ENCODE peak calls at places on chromosomes 2 and 18, in five cellular contexts. One of them, this sample, is unnamed.

GRCh38 chr2:198697218-198697617 is 760.5 kb downstream of the SATB2 start:
- DNase-seq in A673: no peak
- DNase-seq in psoas muscle: no peak
- DNase-seq in PC-3: no peak
- DNase-seq in pancreas: no peak
- DNase-seq in this sample: no peak

GRCh38 chr2:223648755-223649154 is 46.6 kb upstream of the SCG2 start:
- DNase-seq in A673: no peak
- DNase-seq in psoas muscle: no peak
- DNase-seq in PC-3: no peak
- DNase-seq in pancreas: no peak
- DNase-seq in this sample: no peak

GRCh38 chr2:192574552-192574951 is 379.8 kb upstream of the TMEFF2 start:
- DNase-seq in A673: no peak
- DNase-seq in psoas muscle: no peak
- DNase-seq in PC-3: no peak
- DNase-seq in pancreas: no peak
- DNase-seq in this sample: no peak

GRCh38 chr2:132741754-132742153 is 71.7 kb upstream of the LYPD1 start:
- DNase-seq in A673: no peak
- DNase-seq in psoas muscle: no peak
- DNase-seq in PC-3: no peak
- DNase-seq in pancreas: no peak
- DNase-seq in this sample: no peak

GRCh38 chr2:159933727-159934049 is 128.7 kb downstream of the PLA2R1 start:
- DNase-seq in A673: no peak
- DNase-seq in psoas muscle: no peak
- DNase-seq in PC-3: no peak
- DNase-seq in pancreas: no peak
- DNase-seq in this sample: no peak

GRCh38 chr2:236554629-236555282 is 14.9 kb upstream of the ACKR3 start:
- DNase-seq in A673: no peak
- DNase-seq in psoas muscle: no peak
- DNase-seq in PC-3: no peak
- DNase-seq in pancreas: no peak
- DNase-seq in this sample: no peak

GRCh38 chr2:102029405-102029804 is 37.6 kb downstream of the IL1R2 start:
- DNase-seq in A673: no peak
- DNase-seq in psoas muscle: no peak
- DNase-seq in PC-3: no peak
- DNase-seq in pancreas: no peak
- DNase-seq in this sample: no peak

GRCh38 chr18:58858591-58859468 is 5.8 kb upstream of the ZNF532 start:
- DNase-seq in A673: no peak
- DNase-seq in psoas muscle: peak; percentile 60
- DNase-seq in PC-3: no peak
- DNase-seq in pancreas: no peak
- DNase-seq in this sample: no peak

GRCh38 chr2:143939976-143940375 is 579.9 kb downstream of the ZEB2 start:
- DNase-seq in A673: peak; percentile 65
- DNase-seq in psoas muscle: no peak
- DNase-seq in PC-3: no peak
- DNase-seq in pancreas: no peak
- DNase-seq in this sample: no peak

GRCh38 chr2:41727711-41728110 is 320.1 kb upstream of the PKDCC start:
- DNase-seq in A673: no peak
- DNase-seq in psoas muscle: no peak
- DNase-seq in PC-3: no peak
- DNase-seq in pancreas: no peak
- DNase-seq in this sample: no peak

GRCh38 chr2:188969236-188970032 is 4.7 kb upstream of the COL3A1 start:
- DNase-seq in A673: peak; percentile 65
- DNase-seq in psoas muscle: no peak
- DNase-seq in PC-3: peak; percentile 23
- DNase-seq in pancreas: no peak
- DNase-seq in this sample: no peak

GRCh38 chr2:199147216-199147615 is 310.5 kb downstream of the SATB2 start:
- DNase-seq in A673: no peak
- DNase-seq in psoas muscle: no peak
- DNase-seq in PC-3: no peak
- DNase-seq in pancreas: no peak
- DNase-seq in this sample: no peak

GRCh38 chr2:230685165-230685560 is 27.5 kb upstream of the CAB39 start:
- DNase-seq in A673: no peak
- DNase-seq in psoas muscle: no peak
- DNase-seq in PC-3: no peak
- DNase-seq in pancreas: no peak
- DNase-seq in this sample: no peak

DNA sequence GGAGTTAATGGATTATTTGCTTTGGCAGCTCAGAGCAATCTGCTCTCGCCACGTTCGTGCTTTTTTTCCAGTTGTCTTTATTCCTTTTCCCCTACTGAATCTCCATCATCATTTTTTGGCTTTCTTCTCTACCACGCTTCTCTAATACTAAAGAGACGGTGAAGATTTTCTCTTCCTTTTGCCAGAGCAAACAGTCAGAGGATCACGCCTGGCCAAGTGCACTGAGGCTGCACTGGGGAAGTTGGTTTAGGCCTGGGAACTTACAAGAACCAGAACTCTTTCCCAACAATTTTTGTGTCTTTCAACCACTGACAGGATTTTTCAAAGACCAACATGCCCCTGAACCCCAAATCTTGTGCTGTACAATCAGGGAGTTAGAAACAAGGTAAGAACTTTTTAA is 172.3 kb downstream of the PID1 start:
- DNase-seq in A673: no peak
- DNase-seq in psoas muscle: peak; percentile 43
- DNase-seq in PC-3: no peak
- DNase-seq in pancreas: no peak
- DNase-seq in this sample: no peak
- TF ChIP-seq CTCF in A673: no peak
- TF ChIP-seq CTCF in psoas muscle: no peak
- TF ChIP-seq CTCF in PC-3: no peak
- TF ChIP-seq CTCF in pancreas: no peak
- TF ChIP-seq CTCF in this sample: no peak

GRCh38 chr2:197247083-197247482 is 63.5 kb downstream of the ANKRD44 start:
- DNase-seq in A673: no peak
- DNase-seq in psoas muscle: no peak
- DNase-seq in PC-3: no peak
- DNase-seq in pancreas: no peak
- DNase-seq in this sample: no peak
- TF ChIP-seq CTCF in A673: no peak
- TF ChIP-seq CTCF in psoas muscle: no peak
- TF ChIP-seq CTCF in PC-3: no peak
- TF ChIP-seq CTCF in pancreas: no peak
- TF ChIP-seq CTCF in this sample: no peak

DNA sequence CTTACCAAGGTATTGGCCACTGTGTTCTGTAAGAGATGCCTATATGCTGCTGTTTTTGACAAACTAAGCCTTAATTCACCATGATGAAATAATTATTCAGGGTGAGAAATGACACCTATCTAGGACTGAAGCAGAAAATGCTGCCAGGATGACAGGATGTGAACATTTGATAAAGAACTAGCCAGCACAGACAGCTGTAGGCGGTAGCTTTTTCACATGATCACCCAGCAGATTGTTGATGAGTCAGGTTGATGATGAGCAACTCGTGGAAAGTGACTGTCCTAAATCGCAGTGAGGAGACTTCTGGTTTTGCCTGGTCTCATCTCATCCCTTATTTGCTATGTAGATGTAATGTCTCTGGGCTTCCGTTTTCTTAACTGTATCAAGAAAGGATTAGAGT is 144.1 kb downstream of the PRPF40A start:
- DNase-seq in A673: peak; percentile 84
- DNase-seq in psoas muscle: no peak
- DNase-seq in PC-3: peak; percentile 53
- DNase-seq in pancreas: peak; percentile 26
- DNase-seq in this sample: peak; percentile 69
- TF ChIP-seq CTCF in A673: no peak
- TF ChIP-seq CTCF in psoas muscle: no peak
- TF ChIP-seq CTCF in PC-3: no peak
- TF ChIP-seq CTCF in pancreas: no peak
- TF ChIP-seq CTCF in this sample: no peak

DNA sequence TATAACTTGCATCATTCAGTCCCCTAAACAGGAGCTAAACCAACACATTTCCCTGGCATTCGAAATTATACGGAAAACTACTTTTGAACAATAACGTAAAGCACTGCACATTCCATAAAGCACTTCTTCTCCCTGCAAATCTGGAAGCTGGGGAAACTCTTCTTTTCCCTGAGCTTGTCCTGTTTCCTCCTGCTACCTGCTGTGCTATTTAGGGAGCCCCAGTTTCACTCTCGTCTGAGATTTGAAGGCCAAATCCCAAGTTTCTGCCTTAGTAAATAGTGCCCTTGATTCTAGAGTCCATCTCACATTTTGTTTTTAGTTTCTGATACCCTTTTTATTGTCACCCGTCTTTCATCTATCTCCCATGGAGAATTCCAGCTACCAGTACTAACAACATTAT is 67.7 kb upstream of the OSR1 start:
- DNase-seq in A673: no peak
- DNase-seq in psoas muscle: no peak
- DNase-seq in PC-3: no peak
- DNase-seq in pancreas: no peak
- DNase-seq in this sample: no peak
- TF ChIP-seq CTCF in A673: no peak
- TF ChIP-seq CTCF in psoas muscle: no peak
- TF ChIP-seq CTCF in PC-3: no peak
- TF ChIP-seq CTCF in pancreas: no peak
- TF ChIP-seq CTCF in this sample: no peak

GRCh38 chr18:46213295-46213694 is 109.1 kb downstream of the HAUS1 start:
- DNase-seq in A673: peak; percentile 43
- DNase-seq in psoas muscle: no peak
- DNase-seq in PC-3: peak; percentile 6
- DNase-seq in pancreas: no peak
- DNase-seq in this sample: peak; percentile 30
- TF ChIP-seq CTCF in A673: peak; percentile 68
- TF ChIP-seq CTCF in psoas muscle: peak; percentile 52
- TF ChIP-seq CTCF in PC-3: peak; percentile 41
- TF ChIP-seq CTCF in pancreas: no peak
- TF ChIP-seq CTCF in this sample: peak; percentile 52

GRCh38 chr2:118052474-118052873 is 35.8 kb upstream of the INSIG2 start:
- DNase-seq in A673: no peak
- DNase-seq in psoas muscle: no peak
- DNase-seq in PC-3: no peak
- DNase-seq in pancreas: no peak
- DNase-seq in this sample: no peak
- TF ChIP-seq CTCF in A673: no peak
- TF ChIP-seq CTCF in psoas muscle: no peak
- TF ChIP-seq CTCF in PC-3: no peak
- TF ChIP-seq CTCF in pancreas: no peak
- TF ChIP-seq CTCF in this sample: no peak

This sample was measured in MCF 10A.